ENCODE peak calls at places on chromosome 21, in ten cellular contexts. M is H9; K is uterus; N is heart left ventricle; W is pancreas; H is esophagus muscularis mucosa; F is breast epithelium; X is CD4-positive, CD25-positive, alpha-beta regulatory T cell; U is body of pancreas; S is right cardiac atrium. Z is an unnamed sample.

GRCh38 chr21:16084776-16085364 is 355.1 kb downstream of the USP25 start:
- DNase-seq in M (no peak), K (peak; percentile 76), N (no peak), W (no peak), H (no peak), F (no peak), X (no peak), U (peak; percentile 14), S (peak; percentile 81), Z (no peak)

GRCh38 chr21:31162827-31163226 is 124.6 kb upstream of the KRTAP19-8 start:
- DNase-seq in M (no peak), K (no peak), N (no peak), W (no peak), H (peak; percentile 8), F (no peak), X (no peak), U (no peak), S (no peak), Z (no peak)

GRCh38 chr21:28518620-28519019 is 474.1 kb downstream of the LTN1 start:
- DNase-seq in M (no peak), K (no peak), N (no peak), W (no peak), H (no peak), F (no peak), X (no peak), U (no peak), S (no peak), Z (no peak)

GRCh38 chr21:25515484-25516405 is 91.5 kb downstream of the MRPL39 start:
- DNase-seq in M (no peak), K (no peak), N (no peak), W (no peak), H (no peak), F (no peak), X (no peak), U (no peak), S (no peak), Z (no peak)

GRCh38 chr21:37072239-37072987 is 458 bp downstream of the PIGP start:
- DNase-seq in M (no peak), K (no peak), N (peak; percentile 93), W (peak; percentile 75), H (peak; percentile 96), F (peak; percentile 75), X (peak; percentile 71), U (peak; percentile 84), S (peak; percentile 94), Z (peak; percentile 63)

GRCh38 chr21:29343517-29343916 is 44.8 kb downstream of the BACH1 start:
- DNase-seq in M (no peak), K (peak; percentile 36), N (no peak), W (peak; percentile 35), H (no peak), F (no peak), X (no peak), U (peak; percentile 22), S (no peak), Z (no peak)

GRCh38 chr21:15172963-15173362 is 108.2 kb upstream of the NRIP1 start:
- DNase-seq in M (no peak), K (no peak), N (no peak), W (no peak), H (no peak), F (no peak), X (no peak), U (no peak), S (no peak), Z (no peak)

GRCh38 chr21:40769231-40769630 is 77.7 kb downstream of the DSCAM start:
- DNase-seq in M (no peak), K (no peak), N (no peak), W (no peak), H (peak; percentile 86), F (no peak), X (no peak), U (no peak), S (no peak), Z (no peak)

GRCh38 chr21:34583926-34584563 is 30.9 kb downstream of the RCAN1 start:
- DNase-seq in M (no peak), K (no peak), N (no peak), W (no peak), H (no peak), F (no peak), X (no peak), U (no peak), S (no peak), Z (no peak)

GRCh38 chr21:27694667-27695066 is 727.8 kb upstream of the ADAMTS5 start:
- DNase-seq in M (no peak), K (no peak), N (no peak), W (no peak), H (no peak), F (no peak), X (no peak), U (no peak), S (no peak), Z (no peak)

GRCh38 chr21:34722684-34723300 is 54.0 kb downstream of the CLIC6 start:
- DNase-seq in M (peak; percentile 70), K (no peak), N (no peak), W (no peak), H (no peak), F (no peak), X (no peak), U (no peak), S (no peak), Z (peak; percentile 14)

GRCh38 chr21:35142036-35142825 is 93.1 kb upstream of the RUNX1 start:
- DNase-seq in M (no peak), K (no peak), N (no peak), W (no peak), H (no peak), F (no peak), X (no peak), U (no peak), S (no peak), Z (no peak)

GRCh38 chr21:27171704-27172103 is 204.8 kb upstream of the ADAMTS5 start:
- DNase-seq in M (no peak), K (peak; percentile 26), N (no peak), W (no peak), H (no peak), F (no peak), X (no peak), U (no peak), S (peak; percentile 36), Z (no peak)

GRCh38 chr21:41952568-41953248 is 1.1 kb downstream of the C2CD2 start:
- DNase-seq in M (no peak), K (no peak), N (no peak), W (no peak), H (no peak), F (no peak), X (no peak), U (no peak), S (no peak), Z (no peak)

GRCh38 chr21:40404319-40404906 is 442.5 kb downstream of the DSCAM start:
- DNase-seq in M (no peak), K (no peak), N (no peak), W (no peak), H (no peak), F (no peak), X (no peak), U (peak; percentile 26), S (peak; percentile 37), Z (no peak)

GRCh38 chr21:27513825-27514224 is 546.9 kb upstream of the ADAMTS5 start:
- DNase-seq in M (no peak), K (no peak), N (no peak), W (no peak), H (no peak), F (no peak), X (no peak), U (no peak), S (no peak), Z (no peak)

GRCh38 chr21:17436626-17437111 is 76.2 kb upstream of the CXADR start:
- DNase-seq in M (no peak), K (no peak), N (no peak), W (no peak), H (no peak), F (no peak), X (no peak), U (no peak), S (no peak), Z (no peak)

GRCh38 chr21:33514234-33514633 is 22.7 kb upstream of the DNAJC28 start:
- DNase-seq in M (no peak), K (no peak), N (no peak), W (no peak), H (no peak), F (no peak), X (no peak), U (no peak), S (no peak), Z (no peak)
- H3K27ac ChIP-seq in M (no peak overlapping the region), K (no peak overlapping the region), N (no peak overlapping the region), W (no peak overlapping the region), H (no peak overlapping the region), F (no peak overlapping the region), X (no peak overlapping the region), U (no peak overlapping the region), S (no peak overlapping the region), Z (no peak overlapping the region)

GRCh38 chr21:20396798-20397197 is 601.4 kb upstream of the NCAM2 start:
- DNase-seq in M (no peak), K (no peak), N (no peak), W (no peak), H (no peak), F (no peak), X (no peak), U (no peak), S (no peak), Z (no peak)
- H3K9me3 ChIP-seq in M (no peaks in the 10 kb centered on the region), K (no peaks in the 10 kb centered on the region), N (no peaks in the 10 kb centered on the region), W (no peaks in the 10 kb centered on the region), H (no peaks in the 10 kb centered on the region), F (no peaks in the 10 kb centered on the region), X (no peaks in the 10 kb centered on the region), U (no peaks in the 10 kb centered on the region), S (no peaks in the 10 kb centered on the region), Z (peaks cover 4% of the 10 kb centered on the region)

GRCh38 chr21:43735236-43736091 is 16.5 kb downstream of the PDXK start:
- DNase-seq in M (no peak), K (no peak), N (no peak), W (no peak), H (no peak), F (no peak), X (no peak), U (no peak), S (peak; percentile 51), Z (no peak)

GRCh38 chr21:43734830-43735229 is 15.9 kb downstream of the PDXK start:
- DNase-seq in M (no peak), K (no peak), N (no peak), W (no peak), H (no peak), F (peak; percentile 85), X (no peak), U (no peak), S (peak; percentile 72), Z (no peak)

GRCh38 chr21:43739648-43740435 is 20.9 kb downstream of the PDXK start:
- DNase-seq in M (peak; percentile 69), K (no peak), N (no peak), W (no peak), H (no peak), F (no peak), X (no peak), U (no peak), S (no peak), Z (no peak)

GRCh38 chr21:43736224-43736883 is 17.4 kb downstream of the PDXK start:
- DNase-seq in M (no peak), K (no peak), N (no peak), W (no peak), H (no peak), F (no peak), X (no peak), U (no peak), S (peak; percentile 35), Z (no peak)

GRCh38 chr21:43737158-43737950 is 18.4 kb downstream of the PDXK start:
- DNase-seq in M (no peak), K (no peak), N (no peak), W (no peak), H (no peak), F (no peak), X (no peak), U (no peak), S (peak; percentile 51), Z (no peak)
- H3K27ac ChIP-seq in M (no peak overlapping the region), K (no peak overlapping the region), N (no peak overlapping the region), W (no peak overlapping the region), H (no peak overlapping the region), F (no peak overlapping the region), X (no peak overlapping the region), U (no peak overlapping the region), S (no peak overlapping the region), Z (no peak overlapping the region)

GRCh38 chr21:38323721-38324591 is 67.2 kb downstream of the KCNJ15 start:
- DNase-seq in M (peak; percentile 43), K (no peak), N (no peak), W (peak; percentile 11), H (peak; percentile 81), F (no peak), X (no peak), U (no peak), S (no peak), Z (no peak)
- H3K9me3 ChIP-seq in M (no peaks in the 10 kb centered on the region), K (no peaks in the 10 kb centered on the region), N (no peaks in the 10 kb centered on the region), W (no peaks in the 10 kb centered on the region), H (no peaks in the 10 kb centered on the region), F (no peaks in the 10 kb centered on the region), X (no peaks in the 10 kb centered on the region), U (no peaks in the 10 kb centered on the region), S (no peaks in the 10 kb centered on the region), Z (no peaks in the 10 kb centered on the region)